ENCODE peak calls at places on chromosomes 11 and 22, in five cellular contexts. H is BE2C, E is adrenal gland, J is aorta, X is mammary epithelial cell. B is an unnamed sample.

GRCh38 chr11:102810943-102811528 is 13.1 kb upstream of the MMP1 start:
- DNase-seq in E (no peak), X (peak; percentile 45), H (no peak), J (no peak), B (peak; percentile 63)

GRCh38 chr11:97364047-97364446 is 974.2 kb downstream of the JRKL start:
- DNase-seq in X (no peak), J (no peak), H (no peak), E (no peak), B (peak; percentile 56)

GRCh38 chr22:20109411-20110358 is 6.2 kb upstream of the RANBP1 start:
- DNase-seq in E (no peak), X (no peak), J (peak; percentile 62), H (no peak), B (no peak)

GRCh38 chr11:57597971-57598830 is 716 bp downstream of the SERPING1 start:
- DNase-seq in H (peak; percentile 16), J (peak; percentile 91), X (no peak), E (peak; percentile 38), B (peak; percentile 50)

GRCh38 chr11:63243533-63243932 is at the start of gene SLC22A25:
- DNase-seq in X (no peak), H (no peak), E (no peak), J (no peak), B (no peak)

GRCh38 chr11:67271548-67272284 is 5.4 kb downstream of the GRK2 start:
- DNase-seq in H (peak; percentile 88), X (no peak), E (no peak), J (peak; percentile 85), B (no peak)

GRCh38 chr11:12291313-12291712 is 86.1 kb upstream of the PARVA start:
- DNase-seq in H (no peak), E (no peak), X (no peak), J (no peak), B (no peak)

GRCh38 chr11:128164090-128164741 is 423.1 kb downstream of the ETS1 start:
- DNase-seq in J (no peak), X (no peak), E (no peak), H (no peak), B (no peak)

GRCh38 chr11:120324932-120325810 is at the start of gene TLCD5:
- DNase-seq in H (peak; percentile 92), E (peak; percentile 70), X (peak; percentile 60), J (peak; percentile 91), B (peak; percentile 89)

GRCh38 chr11:76639621-76640020 is 30.9 kb downstream of the LRRC32 start:
- DNase-seq in H (no peak), X (no peak), J (peak; percentile 47), E (no peak), B (no peak)

GRCh38 chr11:10657308-10658271 is 36.0 kb downstream of the IRAG1 start:
- DNase-seq in H (no peak), J (no peak), X (peak; percentile 22), E (peak; percentile 56), B (peak; percentile 80)

GRCh38 chr11:126132319-126132718 is 69.7 kb upstream of the CDON start:
- DNase-seq in X (peak; percentile 23), H (no peak), E (no peak), J (peak; percentile 84), B (peak; percentile 81)

GRCh38 chr11:94768602-94769511 is 701 bp downstream of the AMOTL1 start:
- DNase-seq in E (peak; percentile 52), X (peak; percentile 39), H (peak; percentile 54), J (peak; percentile 85), B (peak; percentile 84)

GRCh38 chr22:27416553-27417427 is 384.8 kb downstream of the MN1 start:
- DNase-seq in X (peak; percentile 91), H (no peak), E (no peak), J (peak; percentile 74), B (peak; percentile 89)

GRCh38 chr11:69511358-69512015 is 30.0 kb downstream of the LINC01488 start:
- DNase-seq in H (peak; percentile 44), X (no peak), E (no peak), J (peak; percentile 66), B (no peak)

DNA sequence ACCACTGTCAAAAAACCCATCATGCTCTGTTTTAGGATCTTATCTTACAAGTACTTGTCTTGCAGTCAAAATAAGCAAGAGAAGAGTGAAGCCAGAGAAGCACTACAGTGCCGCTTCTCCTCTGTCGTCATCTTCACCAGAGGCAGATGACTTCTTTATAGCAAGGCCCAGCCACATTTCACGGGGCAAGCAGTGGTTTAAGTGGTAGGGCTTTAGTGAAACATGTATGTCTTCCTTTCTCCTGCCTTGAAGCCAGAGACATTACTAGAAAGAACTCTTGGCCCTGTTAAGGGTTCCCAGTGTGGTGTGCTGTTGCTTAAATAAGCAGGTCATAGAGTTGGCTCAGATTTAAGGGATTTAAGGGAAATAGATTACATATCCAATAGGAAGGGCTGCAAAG is 42.9 kb upstream of the DEPDC7 start:
- DNase-seq in J (no peak), H (no peak), E (no peak), X (no peak), B (no peak)
- H3K36me3 ChIP-seq in J (no peaks in the 10 kb centered on the region), H (no peaks in the 10 kb centered on the region), E (peaks cover 14% of the 10 kb centered on the region), X (peaks cover 15% of the 10 kb centered on the region), B (peaks cover 13% of the 10 kb centered on the region)

GRCh38 chr11:116396332-116396731 is 376.5 kb downstream of the BUD13 start:
- DNase-seq in E (no peak), J (no peak), H (no peak), X (no peak), B (no peak)
- H3K4me1 ChIP-seq in E (no peaks in the 10 kb centered on the region), J (no peaks in the 10 kb centered on the region), H (peaks cover 15% of the 10 kb centered on the region), X (no peaks in the 10 kb centered on the region), B (no peaks in the 10 kb centered on the region)

GRCh38 chr11:121431820-121432526 is 20.1 kb upstream of the SORL1 start:
- DNase-seq in J (no peak), H (no peak), X (no peak), E (no peak), B (no peak)

GRCh38 chr11:121429556-121429955 is 22.6 kb upstream of the SORL1 start:
- DNase-seq in H (no peak), J (no peak), E (no peak), X (no peak), B (no peak)

GRCh38 chr11:121425818-121426217 is 26.3 kb upstream of the SORL1 start:
- DNase-seq in H (no peak), E (no peak), X (no peak), J (no peak), B (no peak)

GRCh38 chr11:121422675-121423074 is 29.4 kb upstream of the SORL1 start:
- DNase-seq in X (no peak), E (no peak), J (no peak), H (no peak), B (no peak)

DNA sequence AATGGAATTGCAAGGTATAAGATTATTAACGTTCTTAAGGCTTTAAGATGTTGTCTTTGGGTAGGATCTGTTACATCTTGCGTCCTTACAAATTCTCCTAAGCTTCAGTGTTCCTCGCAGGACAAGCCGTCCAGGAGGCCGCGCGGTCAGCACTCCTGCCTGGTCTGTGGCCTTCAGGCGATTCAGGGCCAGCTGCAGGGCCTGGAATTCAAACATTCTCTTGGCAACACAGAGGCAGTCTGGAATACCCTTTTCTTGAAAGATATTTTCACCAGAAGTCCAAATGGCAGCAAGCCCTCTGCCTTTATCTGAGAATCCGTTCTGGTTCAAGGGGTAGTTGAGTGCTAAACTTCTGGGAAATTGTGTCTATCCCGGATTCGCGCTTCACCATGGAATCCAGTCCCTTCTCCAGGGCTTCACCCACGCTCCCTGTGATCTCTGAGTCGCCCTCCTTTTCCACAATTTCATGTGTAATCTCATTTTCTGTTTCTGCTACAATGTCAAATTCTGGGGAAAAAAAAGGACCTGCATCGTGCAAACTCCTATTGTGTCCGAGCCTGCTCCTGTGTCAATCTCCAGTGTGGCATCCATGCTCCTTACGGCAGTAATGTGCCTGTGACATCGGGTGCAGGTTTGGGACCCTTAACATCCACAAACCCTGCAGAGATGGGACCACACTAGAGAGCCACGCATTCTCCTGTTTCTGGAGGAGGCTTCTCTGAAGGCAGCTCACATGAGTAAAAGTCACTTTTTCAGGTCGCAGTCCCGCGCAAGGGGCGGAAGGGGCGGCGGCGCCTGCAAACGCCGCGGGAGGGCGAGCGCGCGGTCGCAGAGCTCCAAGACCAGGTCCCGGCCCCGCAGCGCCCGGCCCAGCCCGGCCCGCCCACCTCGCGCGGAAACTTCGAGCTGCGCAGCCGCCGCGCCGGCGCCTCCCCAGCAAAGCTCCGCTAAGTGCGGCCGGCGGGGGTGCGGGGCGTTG is 25.3 kb upstream of the SORL1 start:
- DNase-seq in J (peak; percentile 89), E (peak; percentile 26), X (no peak), H (peak; percentile 59), B (no peak)
- H3K4me3 ChIP-seq in J (peak overlapping the region; percentile 17), E (no peak overlapping the region), X (peak overlapping the region; percentile 14), H (peak overlapping the region; percentile 55), B (peak overlapping the region; percentile 65)

DNA sequence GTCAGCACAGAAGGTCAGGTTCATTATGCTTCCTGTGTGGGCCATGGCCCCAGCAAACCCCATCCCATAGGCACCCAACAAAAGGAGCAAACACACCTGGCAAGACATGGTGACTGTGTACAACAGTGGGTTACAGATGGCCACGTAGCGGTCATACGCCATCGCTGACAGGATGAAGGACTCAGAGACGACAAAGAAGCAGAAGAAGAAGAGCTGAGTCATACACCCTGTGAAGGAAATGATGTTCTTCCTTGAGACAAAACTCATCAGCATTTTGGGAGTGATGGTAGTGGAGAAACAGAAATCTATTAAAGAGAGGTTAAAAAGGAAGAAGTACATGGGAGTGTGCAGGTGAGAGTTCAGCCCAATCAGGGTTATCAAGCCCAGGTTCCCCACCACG is 309 bp downstream of the OR8B12 start:
- DNase-seq in J (no peak), X (no peak), E (no peak), H (no peak), B (no peak)
- H3K36me3 ChIP-seq in J (no peaks in the 10 kb centered on the region), X (no peaks in the 10 kb centered on the region), E (no peaks in the 10 kb centered on the region), H (no peaks in the 10 kb centered on the region), B (no peaks in the 10 kb centered on the region)

GRCh38 chr11:46346886-46347636 is at the start of gene DGKZ:
- DNase-seq in E (peak; percentile 88), J (peak; percentile 95), H (peak; percentile 77), X (peak; percentile 81), B (peak; percentile 88)
- H3K4me1 ChIP-seq in E (peaks cover 36% of the 10 kb centered on the region), J (no peaks in the 10 kb centered on the region), H (peaks cover 2% of the 10 kb centered on the region), X (peaks cover 49% of the 10 kb centered on the region), B (peaks cover 35% of the 10 kb centered on the region)

GRCh38 chr11:82403640-82404305 is 329.9 kb downstream of the FAM181B start:
- DNase-seq in J (no peak), X (no peak), E (no peak), H (no peak), B (no peak)
- H3K4me3 ChIP-seq in J (no peak overlapping the region), X (no peak overlapping the region), E (no peak overlapping the region), H (no peak overlapping the region), B (no peak overlapping the region)

DNA sequence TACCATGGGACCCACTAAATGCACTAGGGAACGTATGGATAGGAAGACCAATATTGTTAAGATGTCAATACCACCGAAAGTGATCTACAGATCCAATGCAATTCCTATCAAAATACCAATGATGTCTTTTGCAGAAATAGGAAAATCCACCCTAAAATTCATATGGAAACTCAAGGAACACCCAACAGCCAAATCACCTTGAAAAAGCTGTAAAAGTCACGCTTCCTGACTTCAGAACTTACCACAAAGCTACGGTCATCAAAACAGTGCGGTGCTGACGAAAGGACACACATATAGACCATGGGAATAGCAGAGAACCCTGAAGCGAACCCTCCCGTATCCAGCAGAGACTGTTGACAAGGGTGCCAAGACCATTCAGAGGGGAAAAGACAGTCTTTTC is 20.5 kb downstream of the BRD1 start:
- DNase-seq in J (no peak), H (no peak), E (no peak), X (no peak), B (no peak)
- H3K36me3 ChIP-seq in J (peaks cover 3% of the 10 kb centered on the region), H (peaks cover 31% of the 10 kb centered on the region), E (peaks cover 18% of the 10 kb centered on the region), X (peaks cover 2% of the 10 kb centered on the region), B (peaks cover 11% of the 10 kb centered on the region)

B was measured in adipocyte.